ENCODE peak calls at places on chromosomes 6 and 20, in six cellular contexts. O, R, T, N, M and D are unnamed samples.

GRCh38 chr20:20038586-20038985 is 13.7 kb downstream of the CRNKL1 start:
- DNase-seq in O (no peak), R (no peak), T (no peak), N (no peak), M (no peak), D (no peak)

GRCh38 chr6:135522975-135523692 is 25.6 kb upstream of the AHI1 start:
- DNase-seq in O (no peak), R (no peak), T (no peak), N (no peak), M (peak; percentile 47), D (no peak)

GRCh38 chr6:56484669-56485068 is 158.0 kb downstream of the DST start:
- DNase-seq in O (no peak), R (no peak), T (no peak), N (no peak), M (no peak), D (no peak)

GRCh38 chr20:51631011-51631950 is 88.8 kb upstream of the NFATC2 start:
- DNase-seq in O (peak; percentile 82), R (no peak), T (peak; percentile 62), N (peak; percentile 40), M (peak; percentile 59), D (no peak)

GRCh38 chr6:710601-711571 is 17.9 kb upstream of the EXOC2 start:
- DNase-seq in O (peak; percentile 71), R (peak; percentile 60), T (peak; percentile 75), N (peak; percentile 61), M (peak; percentile 62), D (peak; percentile 86)

GRCh38 chr6:121887724-121888123 is 452.3 kb downstream of the GJA1 start:
- DNase-seq in O (no peak), R (no peak), T (no peak), N (no peak), M (no peak), D (no peak)

GRCh38 chr6:16486661-16487060 is 248.3 kb downstream of the GMPR start:
- DNase-seq in O (no peak), R (peak; percentile 83), T (no peak), N (no peak), M (no peak), D (no peak)

GRCh38 chr20:61810709-61811565 is 254.7 kb downstream of the TAF4 start:
- DNase-seq in O (peak; percentile 28), R (no peak), T (no peak), N (no peak), M (no peak), D (peak; percentile 36)

GRCh38 chr6:45650527-45651135 is 272.9 kb upstream of the SUPT3H start:
- DNase-seq in O (no peak), R (no peak), T (no peak), N (no peak), M (peak; percentile 19), D (no peak)

GRCh38 chr20:48398506-48399449 is 429.0 kb downstream of the PREX1 start:
- DNase-seq in O (no peak), R (no peak), T (no peak), N (no peak), M (peak; percentile 28), D (no peak)

GRCh38 chr6:43159599-43159998 is 11.5 kb upstream of the SRF start:
- DNase-seq in O (no peak), R (no peak), T (no peak), N (no peak), M (no peak), D (no peak)

GRCh38 chr6:45436544-45437440 is 59.1 kb upstream of the SUPT3H start:
- DNase-seq in O (no peak), R (no peak), T (no peak), N (no peak), M (peak; percentile 22), D (no peak)

GRCh38 chr6:37171141-37171969 is 1.4 kb downstream of the PIM1 start:
- DNase-seq in O (peak; percentile 74), R (peak; percentile 66), T (peak; percentile 74), N (peak; percentile 55), M (peak; percentile 51), D (peak; percentile 76)

GRCh38 chr6:148168856-148169255 is 173.8 kb upstream of the SASH1 start:
- DNase-seq in O (no peak), R (no peak), T (no peak), N (no peak), M (no peak), D (no peak)

GRCh38 chr6:170022827-170023619 is 267.9 kb downstream of the DLL1 start:
- DNase-seq in O (no peak), R (no peak), T (peak; percentile 32), N (peak; percentile 46), M (no peak), D (no peak)

GRCh38 chr6:130307752-130308361 is 58.0 kb upstream of the TMEM200A start:
- DNase-seq in O (no peak), R (no peak), T (no peak), N (no peak), M (peak; percentile 23), D (no peak)

GRCh38 chr20:47785900-47786762 is 850 bp upstream of the SULF2 start:
- DNase-seq in O (peak; percentile 70), R (no peak), T (peak; percentile 73), N (peak; percentile 61), M (peak; percentile 87), D (peak; percentile 80)

GRCh38 chr6:25387483-25387882 is 108.3 kb downstream of the CARMIL1 start:
- DNase-seq in O (no peak), R (no peak), T (no peak), N (no peak), M (no peak), D (no peak)

DNA sequence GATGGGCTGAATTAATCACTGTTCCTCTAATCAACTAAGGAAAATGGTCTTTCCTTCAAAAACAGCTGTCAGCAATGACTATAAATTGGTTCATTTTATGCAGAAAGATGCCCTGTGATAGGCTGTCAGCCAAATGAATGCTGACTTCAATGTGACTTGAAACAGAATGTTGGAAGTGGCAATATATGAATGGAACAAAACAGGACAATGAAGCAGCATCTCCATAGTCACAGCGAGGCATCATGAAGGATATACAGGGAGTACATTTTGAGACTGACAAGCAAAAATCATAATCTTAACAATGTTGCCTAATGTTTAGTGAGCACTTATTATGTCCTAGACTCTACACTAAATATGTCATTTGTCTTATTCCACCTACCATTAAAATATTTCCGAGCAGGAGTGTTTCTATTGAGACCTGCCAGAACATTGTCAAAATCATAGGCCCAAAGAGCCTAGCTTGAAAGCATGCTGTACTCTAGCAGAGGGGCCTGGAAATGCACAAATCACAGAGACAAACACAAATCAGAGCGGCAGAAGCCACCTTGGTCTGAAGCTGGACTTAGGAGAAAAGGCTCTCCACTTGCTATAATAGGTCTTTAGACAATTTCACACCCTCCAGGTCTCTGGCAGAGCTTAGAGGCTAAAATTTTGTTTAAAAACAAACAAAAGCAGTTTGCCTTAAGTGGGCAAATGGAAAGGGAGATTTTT is 63.3 kb downstream of the FAM50B start:
- DNase-seq in O (no peak), R (no peak), T (no peak), N (no peak), M (no peak), D (no peak)
- H3K4me1 ChIP-seq in O (peaks cover 61% of the 10 kb centered on the region), R (peaks cover 24% of the 10 kb centered on the region), T (peaks cover 3% of the 10 kb centered on the region), N (peaks cover 43% of the 10 kb centered on the region), M (peaks cover 42% of the 10 kb centered on the region), D (peaks cover 3% of the 10 kb centered on the region)

GRCh38 chr6:108363113-108363512 is 68.3 kb downstream of the AFG1L start:
- DNase-seq in O (no peak), R (no peak), T (no peak), N (no peak), M (peak; percentile 28), D (no peak)

GRCh38 chr6:108365488-108365887 is 70.6 kb downstream of the AFG1L start:
- DNase-seq in O (no peak), R (no peak), T (peak; percentile 22), N (no peak), M (no peak), D (no peak)

GRCh38 chr6:108363756-108364356 is 69.0 kb downstream of the AFG1L start:
- DNase-seq in O (no peak), R (no peak), T (peak; percentile 20), N (no peak), M (no peak), D (no peak)

GRCh38 chr6:108366236-108366635 is 71.4 kb downstream of the AFG1L start:
- DNase-seq in O (no peak), R (no peak), T (no peak), N (no peak), M (no peak), D (no peak)

DNA sequence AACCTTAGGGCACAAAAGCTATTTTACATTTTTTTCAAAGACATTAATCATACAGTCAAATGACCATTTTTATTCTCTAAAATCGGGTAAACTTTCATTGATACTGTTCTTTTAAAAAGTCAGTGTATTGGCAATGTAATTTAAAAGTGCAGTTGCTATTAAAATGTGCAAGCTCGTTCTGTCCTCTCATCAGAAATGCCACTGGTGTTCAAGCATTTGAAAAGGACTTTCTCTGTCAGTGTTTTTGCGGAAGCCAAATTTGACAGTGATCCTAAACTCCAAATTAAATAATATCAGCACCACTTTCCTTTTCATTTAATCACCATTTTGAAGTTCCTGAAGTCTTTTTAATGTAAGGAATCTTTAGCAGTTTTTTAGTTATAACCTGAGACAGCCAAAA is 69.6 kb downstream of the AFG1L start:
- DNase-seq in O (no peak), R (no peak), T (no peak), N (no peak), M (no peak), D (no peak)
- H3K27ac ChIP-seq in O (peak overlapping the region; percentile 56), R (no peak overlapping the region), T (no peak overlapping the region), N (no peak overlapping the region), M (peak overlapping the region; percentile 2), D (no peak overlapping the region)

GRCh38 chr6:106255306-106255705 is 70.3 kb downstream of the ATG5 start:
- DNase-seq in O (no peak), R (no peak), T (no peak), N (no peak), M (no peak), D (no peak)
- H3K4me1 ChIP-seq in O (peaks cover 27% of the 10 kb centered on the region), R (no peaks in the 10 kb centered on the region), T (peaks cover 9% of the 10 kb centered on the region), N (peaks cover 29% of the 10 kb centered on the region), M (no peaks in the 10 kb centered on the region), D (peaks cover 2% of the 10 kb centered on the region)

DNA sequence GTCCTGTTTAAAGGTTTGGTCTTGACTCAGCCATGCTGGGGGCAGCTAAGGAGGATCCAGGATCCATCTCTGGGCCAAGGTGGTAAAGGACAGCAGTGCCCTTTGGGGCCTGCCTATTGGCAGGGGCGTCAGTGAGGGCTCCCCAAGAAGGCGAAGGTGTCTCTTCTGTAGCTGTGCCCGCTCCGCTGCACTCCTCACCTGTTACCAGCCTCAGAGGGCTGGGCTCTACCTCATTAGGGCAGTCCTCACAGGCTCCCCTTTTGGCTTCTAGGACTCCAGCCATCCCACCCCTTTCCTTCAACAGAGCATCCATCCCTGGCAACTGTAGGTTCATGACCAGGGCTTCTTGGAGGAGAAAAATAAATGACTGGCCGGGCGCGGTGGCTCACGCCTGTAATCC is 10.3 kb downstream of the FRS3 start:
- DNase-seq in O (no peak), R (no peak), T (no peak), N (no peak), M (no peak), D (peak; percentile 45)
- H3K27ac ChIP-seq in O (no peak overlapping the region), R (no peak overlapping the region), T (no peak overlapping the region), N (peak overlapping the region; percentile 79), M (peak overlapping the region; percentile 91), D (no peak overlapping the region)

GRCh38 chr20:63688234-63689045 is 8.0 kb upstream of the TNFRSF6B start:
- DNase-seq in O (peak; percentile 59), R (no peak), T (peak; percentile 38), N (no peak), M (no peak), D (peak; percentile 59)
- H3K4me1 ChIP-seq in O (peaks cover 8% of the 10 kb centered on the region), R (peaks cover 16% of the 10 kb centered on the region), T (peaks cover 4% of the 10 kb centered on the region), N (peaks cover 59% of the 10 kb centered on the region), M (no peaks in the 10 kb centered on the region), D (no peaks in the 10 kb centered on the region)

DNA sequence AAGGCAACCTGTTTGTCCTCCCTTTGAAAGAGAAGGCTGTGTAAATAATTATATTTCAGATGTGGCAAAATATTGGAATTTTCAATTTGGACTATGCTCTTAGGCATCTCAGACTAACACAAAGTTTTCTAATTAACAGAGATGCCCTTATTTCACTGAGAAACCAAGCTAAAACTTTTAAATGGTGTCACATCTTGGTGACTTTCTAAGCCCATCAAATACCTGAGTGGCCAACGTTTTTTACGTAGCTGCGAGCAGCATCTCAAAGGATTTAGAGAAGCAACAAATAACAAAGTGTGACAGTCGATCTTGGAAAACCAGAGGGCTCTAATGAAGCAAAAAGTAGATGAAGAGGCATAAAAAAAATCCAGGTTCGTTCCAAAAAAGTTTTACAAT is 3.4 kb upstream of the HEY2 start:
- DNase-seq in O (no peak), R (no peak), T (no peak), N (no peak), M (no peak), D (no peak)
- H3K27ac ChIP-seq in O (peak overlapping the region; percentile 98), R (no peak overlapping the region), T (peak overlapping the region; percentile 70), N (peak overlapping the region; percentile 95), M (no peak overlapping the region), D (peak overlapping the region; percentile 100)